ENCODE peak calls at places on chromosomes 12 and 14, in five cellular contexts. U is transverse colon, M is uterus, B is RWPE2, T is AG04450. W is an unnamed sample.

GRCh38 chr12:58458093-58458492 is 462.2 kb downstream of the LRIG3 start:
- DNase-seq in U (no peak), M (no peak), B (no peak), T (no peak), W (no peak)

GRCh38 chr14:96136361-96136760 is 68.3 kb upstream of the BDKRB2 start:
- DNase-seq in U (no peak), M (no peak), B (no peak), T (no peak), W (no peak)

GRCh38 chr14:94123868-94124267 is 5.5 kb downstream of the IFI27L2 start:
- DNase-seq in U (no peak), M (no peak), B (no peak), T (no peak), W (no peak)

GRCh38 chr12:49903700-49904423 is at the start of gene FAIM2:
- DNase-seq in U (peak; percentile 24), M (peak; percentile 83), B (peak; percentile 51), T (peak; percentile 72), W (peak; percentile 38)

GRCh38 chr14:61388976-61389576 is 67.7 kb downstream of the PRKCH start:
- DNase-seq in U (no peak), M (no peak), B (no peak), T (no peak), W (no peak)

GRCh38 chr12:59322473-59322872 is 273.4 kb upstream of the SLC16A7 start:
- DNase-seq in U (no peak), M (no peak), B (no peak), T (no peak), W (no peak)

GRCh38 chr12:59401862-59402261 is 194.0 kb upstream of the SLC16A7 start:
- DNase-seq in U (no peak), M (no peak), B (no peak), T (no peak), W (no peak)

GRCh38 chr12:27732281-27732680 is 21.6 kb downstream of the MRPS35 start:
- DNase-seq in U (no peak), M (no peak), B (no peak), T (no peak), W (no peak)

GRCh38 chr14:30525833-30526232 is 33.1 kb upstream of the G2E3 start:
- DNase-seq in U (no peak), M (no peak), B (no peak), T (no peak), W (no peak)

GRCh38 chr12:129195081-129195480 is 341.8 kb downstream of the GLT1D1 start:
- DNase-seq in U (no peak), M (no peak), B (no peak), T (no peak), W (no peak)

GRCh38 chr14:95547626-95548327 is 12.9 kb downstream of the GLRX5 start:
- DNase-seq in U (no peak), M (no peak), B (no peak), T (no peak), W (no peak)

GRCh38 chr12:108099778-108100177 is 29.3 kb upstream of the WSCD2 start:
- DNase-seq in U (no peak), M (no peak), B (no peak), T (no peak), W (no peak)

GRCh38 chr14:50920482-50921225 is 23.6 kb downstream of the PYGL start:
- DNase-seq in U (no peak), M (no peak), B (no peak), T (peak; percentile 48), W (no peak)

GRCh38 chr14:42224053-42224888 is 617.6 kb downstream of the LRFN5 start:
- DNase-seq in U (peak; percentile 42), M (peak; percentile 40), B (peak; percentile 69), T (peak; percentile 38), W (no peak)

GRCh38 chr12:67426067-67426466 is 156.9 kb downstream of the CAND1 start:
- DNase-seq in U (no peak), M (no peak), B (no peak), T (peak; percentile 57), W (no peak)

GRCh38 chr14:70002589-70003240 is 123.5 kb downstream of the SMOC1 start:
- DNase-seq in U (no peak), M (no peak), B (no peak), T (no peak), W (no peak)

GRCh38 chr12:92055877-92056276 is 89.8 kb downstream of the BTG1 start:
- DNase-seq in U (peak; percentile 58), M (no peak), B (no peak), T (no peak), W (no peak)

GRCh38 chr14:65482769-65483438 is 70.4 kb downstream of the FUT8 start:
- DNase-seq in U (no peak), M (no peak), B (no peak), T (no peak), W (no peak)

GRCh38 chr14:91114079-91115065 is 499 bp downstream of the DGLUCY start:
- DNase-seq in U (peak; percentile 75), M (peak; percentile 34), B (no peak), T (no peak), W (peak; percentile 46)

GRCh38 chr14:105846312-105846711 is 319.9 kb downstream of the TMEM121 start:
- DNase-seq in U (no peak), M (no peak), B (peak; percentile 35), T (no peak), W (no peak)
- H3K9me3 ChIP-seq in U (no peaks in the 10 kb centered on the region), M (no peaks in the 10 kb centered on the region), B (no peaks in the 10 kb centered on the region), T (peaks cover 79% of the 10 kb centered on the region), W (no peaks in the 10 kb centered on the region)

DNA sequence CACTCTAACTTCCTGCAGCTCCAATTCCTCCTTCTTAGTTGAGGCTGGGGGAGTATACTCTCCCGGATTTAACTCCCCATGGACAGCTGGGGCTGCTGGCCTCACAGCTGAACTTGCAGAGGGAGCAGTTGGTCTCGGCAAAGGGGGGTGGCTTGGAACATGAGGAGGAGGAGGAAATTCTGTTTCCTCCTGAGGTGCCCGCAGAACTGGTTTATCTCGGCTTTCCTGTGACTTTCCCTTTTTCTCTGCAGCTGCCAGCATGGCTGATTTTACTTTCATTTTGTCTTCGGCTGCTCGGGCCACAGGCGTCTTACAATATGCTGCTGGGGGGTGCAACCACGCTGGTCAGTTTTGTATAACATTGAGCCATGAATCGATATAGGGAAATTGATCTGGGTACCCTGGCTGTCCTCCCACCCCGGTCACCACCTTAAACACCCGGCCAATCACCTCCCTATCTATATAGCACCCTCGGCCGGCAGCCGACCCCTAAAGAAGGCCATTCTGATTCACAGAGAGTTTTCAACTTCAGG is 1317.6 kb downstream of the TMEM121 start:
- DNase-seq in U (peak; percentile 67), M (peak; percentile 20), B (no peak), T (no peak), W (no peak)
- H3K9me3 ChIP-seq in U (no peaks in the 10 kb centered on the region), M (no peaks in the 10 kb centered on the region), B (no peaks in the 10 kb centered on the region), T (peaks cover 48% of the 10 kb centered on the region), W (no peaks in the 10 kb centered on the region)

GRCh38 chr14:105974902-105975301 is 448.5 kb downstream of the TMEM121 start:
- DNase-seq in U (peak; percentile 19), M (no peak), B (no peak), T (no peak), W (no peak)
- H3K9me3 ChIP-seq in U (no peaks in the 10 kb centered on the region), M (no peaks in the 10 kb centered on the region), B (no peaks in the 10 kb centered on the region), T (peaks cover 49% of the 10 kb centered on the region), W (no peaks in the 10 kb centered on the region)

GRCh38 chr12:30774599-30774998 is 19.8 kb upstream of the CAPRIN2 start:
- DNase-seq in U (no peak), M (no peak), B (no peak), T (no peak), W (no peak)
- H3K9me3 ChIP-seq in U (no peaks in the 10 kb centered on the region), M (no peaks in the 10 kb centered on the region), B (no peaks in the 10 kb centered on the region), T (no peaks in the 10 kb centered on the region), W (no peaks in the 10 kb centered on the region)

W was measured in gastrocnemius medialis.